ENCODE peak calls at places on chromosomes 16 and 17, in seven cellular contexts. E is skeletal muscle cell; M is CD4-positive, CD25-positive, alpha-beta regulatory T cell; X is endodermal cell; P is HAP-1; D is activated naive CD4-positive, alpha-beta T cell; L is GM13977. Y is an unnamed sample.

GRCh38 chr17:67636312-67636711 is 81.4 kb upstream of the NOL11 start:
- DNase-seq in P (no peak), D (no peak), X (no peak), M (no peak), L (no peak), E (no peak), Y (no peak)

GRCh38 chr17:69717819-69718218 is 303.3 kb downstream of the MAP2K6 start:
- DNase-seq in E (no peak), M (no peak), P (no peak), X (no peak), D (no peak), L (no peak), Y (no peak)

GRCh38 chr16:31474173-31474714 is 2.3 kb downstream of the TGFB1I1 start:
- DNase-seq in M (no peak), D (no peak), X (no peak), P (no peak), E (peak), L (no peak), Y (no peak)

GRCh38 chr16:52068447-52069074 is 478.4 kb downstream of the TOX3 start:
- DNase-seq in X (peak), M (no peak), P (peak), D (no peak), L (no peak), E (no peak), Y (peak)

GRCh38 chr17:13545941-13546340 is 55.8 kb downstream of the HS3ST3A1 start:
- DNase-seq in D (no peak), L (no peak), P (no peak), M (no peak), X (peak), E (no peak), Y (no peak)

GRCh38 chr16:84332975-84333684 is 35.2 kb upstream of the ATP2C2 start:
- DNase-seq in L (no peak), D (no peak), M (no peak), P (no peak), E (no peak), X (peak), Y (no peak)

GRCh38 chr16:66901626-66902025 is 17.1 kb downstream of the CDH16 start:
- DNase-seq in X (no peak), L (no peak), E (no peak), M (no peak), P (no peak), D (no peak), Y (no peak)

GRCh38 chr17:28716740-28717577 is 709 bp downstream of the RAB34 start:
- DNase-seq in M (no peak), X (peak), L (no peak), D (no peak), P (no peak), E (no peak), Y (peak)

GRCh38 chr16:88804552-88805339 is 1.2 kb downstream of the CDT1 start:
- DNase-seq in P (peak), L (peak), M (no peak), D (no peak), X (peak), E (no peak), Y (no peak)